ENCODE peak calls at places on chromosomes 11 and 22, in ten cellular contexts. L is A549, X is transverse colon, S is lower leg skin, J is esophagus squamous epithelium, A is HCT116, F is IMR-90, Z is body of pancreas, W is esophagus muscularis mucosa, N is erythroblast. O is an unnamed sample.

GRCh38 chr11:614091-614582 is 1.6 kb downstream of the IRF7 start:
- DNase-seq in J (no peak), L (no peak), F (no peak), N (no peak), W (no peak), X (peak; percentile 32), A (no peak), S (no peak), Z (no peak), O (no peak)

GRCh38 chr22:49507607-49508292 is 319.9 kb downstream of the BRD1 start:
- DNase-seq in F (no peak), S (no peak), A (no peak), W (no peak), L (no peak), Z (no peak), J (no peak), X (no peak), N (no peak), O (peak; percentile 25)

GRCh38 chr11:126914941-126915340 is 85.6 kb downstream of the KIRREL3 start:
- DNase-seq in A (no peak), F (peak; percentile 90), W (no peak), J (no peak), X (no peak), Z (no peak), S (no peak), N (no peak), L (no peak), O (no peak)

GRCh38 chr11:6530848-6531247 is 33.8 kb downstream of the DNHD1 start:
- DNase-seq in F (peak; percentile 17), X (no peak), A (no peak), N (peak; percentile 35), J (no peak), L (no peak), W (no peak), Z (no peak), S (no peak), O (no peak)

GRCh38 chr11:13294771-13295579 is 17.4 kb downstream of the BMAL1 start:
- DNase-seq in S (no peak), Z (no peak), W (no peak), L (no peak), J (no peak), F (no peak), X (no peak), N (no peak), A (no peak), O (no peak)

GRCh38 chr11:120929664-120930154 is 94.2 kb upstream of the TBCEL start:
- DNase-seq in S (no peak), L (peak; percentile 53), F (peak; percentile 26), X (peak; percentile 41), J (no peak), N (peak; percentile 80), Z (peak; percentile 34), W (no peak), A (peak; percentile 61), O (no peak)

GRCh38 chr11:134971381-134971780 is 559.3 kb upstream of the B3GAT1 start:
- DNase-seq in X (no peak), Z (no peak), J (no peak), A (no peak), S (no peak), W (peak; percentile 53), F (no peak), N (no peak), L (no peak), O (no peak)

GRCh38 chr22:33380789-33381530 is 322.8 kb upstream of the SYN3 start:
- DNase-seq in S (no peak), A (no peak), X (no peak), L (peak; percentile 76), Z (no peak), N (no peak), F (peak; percentile 95), W (peak; percentile 14), J (no peak), O (no peak)

DNA sequence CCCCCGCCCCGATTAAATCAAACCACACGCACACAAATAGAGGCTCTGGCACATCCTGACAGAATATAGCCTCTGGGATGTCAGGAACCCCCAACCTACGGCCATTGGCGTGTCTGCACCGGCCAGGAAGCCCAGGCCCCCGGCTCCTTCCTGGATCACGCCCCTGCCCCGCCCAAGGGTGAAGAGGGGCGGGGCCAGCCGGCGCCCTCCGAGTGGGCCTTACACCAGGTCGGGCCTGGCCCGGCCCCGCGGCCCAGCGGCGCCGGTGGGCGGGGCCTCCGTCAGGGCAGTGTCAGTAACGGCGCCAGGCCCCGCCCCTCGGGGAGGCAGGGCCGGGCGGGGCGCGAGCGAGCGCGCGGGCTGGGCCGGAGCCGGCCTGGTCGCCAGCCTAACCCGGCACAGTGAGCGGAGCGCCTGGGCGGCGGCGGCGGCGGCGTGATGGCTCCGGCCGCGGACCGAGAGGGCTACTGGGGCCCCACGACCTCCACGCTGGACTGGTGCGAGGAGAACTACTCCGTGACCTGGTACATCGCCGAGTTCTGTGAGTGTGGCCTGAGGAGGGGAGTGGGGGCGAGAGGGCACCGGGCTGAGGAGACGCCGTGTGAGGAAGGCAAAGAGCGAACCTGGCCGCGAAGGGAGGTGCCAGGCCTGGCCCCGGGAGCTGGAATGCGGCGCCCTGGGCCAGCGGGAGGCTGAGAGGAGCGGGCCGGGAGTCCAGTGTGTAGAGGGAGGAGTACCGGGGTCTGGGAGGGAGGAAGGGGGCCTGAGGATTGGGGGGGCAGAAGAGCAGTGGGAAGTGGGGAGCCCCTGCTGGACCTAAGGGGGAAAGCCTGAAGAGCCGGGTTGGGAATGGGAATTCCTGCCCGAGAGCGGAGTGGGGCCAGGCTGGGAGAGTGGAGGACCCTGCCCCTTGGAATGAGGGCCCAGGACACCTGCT is at the start of gene ACER3:
- DNase-seq in J (peak; percentile 47), A (peak; percentile 76), N (peak; percentile 95), L (peak; percentile 90), F (peak; percentile 78), X (peak; percentile 95), S (peak; percentile 84), Z (peak; percentile 94), W (peak; percentile 94), O (peak; percentile 96)
- TF ChIP-seq POLR2A in J (peak; percentile 40), A (peak; percentile 64), N (peak; percentile 84), L (peak; percentile 91), F (peak; percentile 83), X (peak; percentile 92), S (no peak), Z (peak; percentile 92), W (peak; percentile 28), O (peak; percentile 98)

DNA sequence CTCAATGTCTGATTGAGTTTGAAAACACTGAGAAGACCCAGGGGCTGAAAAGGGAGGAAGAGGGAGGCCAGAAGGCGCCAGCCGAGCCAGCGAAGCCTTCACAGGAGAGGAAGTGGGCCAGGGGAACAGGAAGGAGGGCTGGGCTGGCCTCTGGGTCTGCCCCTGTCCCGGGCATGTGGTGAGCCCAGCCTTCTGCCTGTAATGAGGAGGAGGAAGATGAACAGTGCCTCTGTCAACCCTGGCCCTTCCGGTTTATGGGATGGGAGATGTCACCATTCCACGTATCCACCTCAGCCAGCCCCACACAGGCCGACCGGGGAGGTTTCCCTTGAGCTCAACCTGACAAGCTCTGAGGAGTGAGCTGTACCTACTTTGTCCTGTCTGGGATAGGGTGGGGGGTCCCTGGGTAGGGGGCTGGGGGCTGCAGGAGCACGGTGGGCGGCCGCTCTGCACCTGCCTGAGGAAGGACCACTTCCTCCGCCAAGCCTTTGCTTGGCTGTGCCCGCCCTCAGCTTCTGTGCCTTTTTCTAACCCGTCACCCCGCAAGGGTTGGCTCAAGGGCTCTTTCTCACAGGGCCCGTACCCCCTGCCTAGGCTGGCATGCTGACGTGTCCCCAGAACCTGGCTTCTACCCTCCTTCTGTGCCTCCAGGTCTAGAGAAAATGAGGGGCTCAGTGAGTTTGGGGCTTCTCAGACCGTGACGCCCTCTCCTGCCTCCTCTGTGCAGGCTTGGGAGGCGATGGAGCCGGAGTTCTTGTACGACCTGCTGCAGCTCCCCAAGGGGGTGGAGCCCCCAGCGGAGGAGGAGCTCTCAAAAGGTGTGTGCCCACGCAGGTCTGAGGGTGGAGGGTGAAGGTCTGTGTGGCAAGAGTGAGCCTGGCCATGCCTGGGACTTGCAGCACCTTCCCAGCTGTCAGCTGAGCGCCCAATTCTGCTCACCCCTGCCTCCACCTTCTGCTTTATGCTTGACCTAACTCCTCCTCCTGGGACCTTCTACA is 2.2 kb downstream of the PARVG start:
- DNase-seq in Z (no peak), S (peak; percentile 48), F (no peak), W (no peak), J (no peak), X (peak; percentile 62), N (no peak), A (no peak), L (no peak), O (no peak)
- TF ChIP-seq POLR2A in Z (peak; percentile 56), S (no peak), F (no peak), W (no peak), J (no peak), X (peak; percentile 23), N (no peak), A (no peak), L (no peak), O (no peak)

DNA sequence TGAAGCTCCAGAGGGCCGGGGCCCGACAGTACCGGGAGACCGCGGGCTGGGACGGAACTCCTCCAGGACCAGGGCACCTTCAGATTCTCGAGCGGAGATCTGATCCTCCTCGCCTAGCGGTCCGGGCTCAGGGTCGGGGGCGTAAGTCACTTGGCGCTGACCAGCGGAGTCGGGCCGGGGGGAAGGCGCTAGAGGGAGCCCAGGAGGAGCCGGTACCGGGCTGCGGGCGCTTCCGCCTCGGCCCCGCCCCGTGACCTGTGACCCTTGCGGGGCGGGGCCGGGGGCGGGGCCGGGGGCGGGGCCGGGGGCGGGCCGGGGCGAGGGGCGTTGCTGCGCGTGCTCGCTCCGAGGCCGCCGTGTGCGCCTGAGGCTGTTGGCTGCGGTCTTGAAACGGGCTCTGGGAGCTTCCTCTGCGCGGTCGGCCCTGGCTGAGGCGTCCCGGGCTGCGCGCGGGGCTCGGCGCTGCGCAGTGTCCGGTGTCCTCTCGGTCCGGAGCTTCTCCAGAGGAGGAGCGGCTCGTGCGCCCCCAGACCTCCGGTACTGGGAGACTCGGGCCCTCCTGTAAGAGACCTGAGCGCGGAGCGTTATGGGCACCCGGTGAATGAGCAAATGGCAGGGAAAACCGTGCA is at the start of gene ARSA:
- DNase-seq in W (no peak), J (no peak), A (no peak), N (peak; percentile 91), L (peak; percentile 56), S (peak; percentile 77), X (peak; percentile 86), F (peak; percentile 81), Z (peak; percentile 81), O (peak; percentile 92)
- TF ChIP-seq POLR2A in W (no peak), J (no peak), A (peak; percentile 60), N (no peak), L (peak; percentile 55), S (no peak), X (peak; percentile 60), F (no peak), Z (peak; percentile 72), O (peak; percentile 59)

GRCh38 chr11:10453261-10453660 is 1.8 kb upstream of the AMPD3 start:
- DNase-seq in X (no peak), F (peak; percentile 21), Z (no peak), N (no peak), J (no peak), L (no peak), W (no peak), S (no peak), A (no peak), O (no peak)

GRCh38 chr11:10456519-10456918 is 1.5 kb downstream of the AMPD3 start:
- DNase-seq in S (no peak), W (peak; percentile 26), L (no peak), X (no peak), F (no peak), N (peak; percentile 85), Z (no peak), J (no peak), A (no peak), O (no peak)

GRCh38 chr11:10454506-10454901 is 560 bp upstream of the AMPD3 start:
- DNase-seq in S (no peak), N (no peak), W (no peak), X (no peak), L (no peak), A (no peak), J (no peak), F (no peak), Z (no peak), O (no peak)

GRCh38 chr11:10455637-10456487 is 798 bp downstream of the AMPD3 start:
- DNase-seq in Z (no peak), L (peak; percentile 44), J (peak; percentile 25), X (peak; percentile 75), S (peak; percentile 52), F (peak; percentile 90), N (peak; percentile 90), W (peak; percentile 94), A (peak; percentile 26), O (peak; percentile 93)

GRCh38 chr11:10454902-10455631 is at the start of gene AMPD3:
- DNase-seq in W (no peak), F (peak; percentile 99), J (no peak), L (peak; percentile 82), N (peak; percentile 47), S (no peak), Z (no peak), A (peak; percentile 85), X (peak; percentile 21), O (peak; percentile 63)
- TF ChIP-seq POLR2A in W (no peak), F (peak; percentile 90), J (no peak), L (peak; percentile 53), N (no peak), S (no peak), Z (no peak), A (no peak), X (no peak), O (no peak)